ENCODE peak calls at places on chromosomes 7 and 10, in six cellular contexts. I is activated T-helper 2 cell treated with anti-CD3 and anti-CD28 coated beads, Interferon-gamma antibody, Interleukin-2, Interleukin-4, amounts not matched to agents 10 μg/mL and 5 μg/mL and 100 μg/mL, durations not matched to agents 14 hours and 24 hours and 36 hours; L is fibroblast of pulmonary artery; F is astrocyte of the hippocampus; R is HFF-Myc; H is stimulated activated CD4-positive, alpha-beta T cell treated with anti-CD3 and anti-CD28 coated beads, Interleukin-4, amount 100 ng/mL, for 48 hours. B is an unnamed sample.

GRCh38 chr10:77334501-77334900 is 303.1 kb downstream of the KCNMA1 start:
- DNase-seq in L (no peak), F (no peak), H (no peak), R (no peak), I (no peak), B (no peak)

GRCh38 chr7:152891837-152892236 is 132.3 kb downstream of the ACTR3B start:
- DNase-seq in R (no peak), F (no peak), L (no peak), I (no peak), H (no peak), B (no peak)

GRCh38 chr7:118259115-118259514 is 34.6 kb downstream of the ANKRD7 start:
- DNase-seq in R (no peak), L (peak), I (no peak), F (no peak), H (no peak), B (no peak)

GRCh38 chr7:20218261-20218660 is 1.1 kb upstream of the MACC1 start:
- DNase-seq in I (no peak), H (no peak), F (no peak), R (no peak), L (no peak), B (no peak)

GRCh38 chr10:52566471-52567246 is 205.9 kb downstream of the MBL2 start:
- DNase-seq in R (no peak), I (no peak), H (no peak), L (peak), F (peak), B (no peak)

GRCh38 chr10:125230251-125230650 is 69.9 kb upstream of the CTBP2 start:
- DNase-seq in L (no peak), R (no peak), I (no peak), H (no peak), F (no peak), B (no peak)

GRCh38 chr10:115163129-115163528 is 70.0 kb downstream of the ATRNL1 start:
- DNase-seq in I (no peak), L (no peak), F (no peak), R (no peak), H (no peak), B (no peak)

GRCh38 chr7:48183370-48183743 is 12.1 kb downstream of the ABCA13 start:
- DNase-seq in I (no peak), R (no peak), H (no peak), F (peak), L (no peak), B (no peak)

GRCh38 chr10:1203704-1204103 is 147.5 kb downstream of the WDR37 start:
- DNase-seq in F (no peak), R (no peak), H (no peak), L (no peak), I (no peak), B (no peak)

GRCh38 chr7:139774376-139774775 is 3.4 kb downstream of the HIPK2 start:
- DNase-seq in L (peak), H (no peak), R (no peak), I (no peak), F (peak), B (no peak)

GRCh38 chr7:135253851-135254815 is 20.5 kb downstream of the STRA8 start:
- DNase-seq in H (no peak), L (peak), F (peak), I (no peak), R (peak), B (no peak)

GRCh38 chr7:105691692-105692564 is 110.6 kb upstream of the EFCAB10 start:
- DNase-seq in I (peak), F (peak), H (no peak), L (peak), R (peak), B (peak)

GRCh38 chr10:30433286-30433778 is 652 bp upstream of the MAP3K8 start:
- DNase-seq in I (peak), H (peak), L (peak), F (peak), R (no peak), B (no peak)

GRCh38 chr10:98028168-98028770 is 2.2 kb downstream of the CRTAC1 start:
- DNase-seq in L (peak), H (peak), F (peak), R (peak), I (peak), B (peak)

GRCh38 chr10:77784856-77785255 is 141.7 kb downstream of the DLG5 start:
- DNase-seq in L (peak), R (no peak), I (no peak), H (no peak), F (peak), B (no peak)